ENCODE peak calls at places on chromosomes 3 and 15, in four cellular contexts. M is neural progenitor cell, U is heart left ventricle, X is left ventricle myocardium inferior. P is an unnamed sample.

GRCh38 chr15:99399612-99400011 is 148.3 kb downstream of the LRRC28 start:
- DNase-seq in M (no peak), U (no peak), X (no peak), P (peak)

GRCh38 chr15:68561146-68561545 is 17.6 kb upstream of the CORO2B start:
- DNase-seq in M (no peak), U (no peak), X (no peak), P (no peak)

GRCh38 chr3:104388624-104389023 is 978.1 kb upstream of the ALCAM start:
- DNase-seq in M (no peak), U (no peak), X (no peak), P (no peak)

GRCh38 chr3:128489860-128490649 is 2.9 kb downstream of the GATA2 start:
- DNase-seq in M (peak), U (peak), X (no peak), P (peak)

GRCh38 chr15:52738311-52738710 is 51.8 kb downstream of the ONECUT1 start:
- DNase-seq in M (no peak), U (no peak), X (no peak), P (no peak)

GRCh38 chr15:47820047-47820779 is 102.9 kb downstream of the SEMA6D start:
- DNase-seq in M (peak), U (no peak), X (no peak), P (no peak)

GRCh38 chr3:196339493-196340254 is 1.5 kb upstream of the TM4SF19 start:
- DNase-seq in M (no peak), U (no peak), X (no peak), P (peak)

GRCh38 chr15:76012021-76012551 is at the start of gene NRG4:
- DNase-seq in M (no peak), U (no peak), X (no peak), P (peak)

GRCh38 chr15:34773013-34773412 is 18.2 kb upstream of the GJD2 start:
- DNase-seq in M (no peak), U (no peak), X (no peak), P (no peak)

GRCh38 chr15:44726568-44727461 is 9.5 kb upstream of the TRIM69 start:
- DNase-seq in M (no peak), U (peak), X (no peak), P (peak)

GRCh38 chr15:77421370-77421700 is 647 bp downstream of the HMG20A start:
- DNase-seq in M (peak), U (no peak), X (no peak), P (peak)

GRCh38 chr3:73255609-73256029 is 194.2 kb downstream of the EBLN2 start:
- DNase-seq in M (no peak), U (no peak), X (no peak), P (peak)

GRCh38 chr15:101149864-101150722 is 101.8 kb downstream of the CHSY1 start:
- DNase-seq in M (no peak), U (no peak), X (no peak), P (no peak)

GRCh38 chr15:52191207-52191606 is at the start of gene GNB5:
- DNase-seq in M (peak), U (no peak), X (no peak), P (no peak)

GRCh38 chr3:129313415-129313982 is 34.8 kb downstream of the HMCES start:
- DNase-seq in M (no peak), U (no peak), X (no peak), P (no peak)

GRCh38 chr3:110243081-110243480 is 828.5 kb upstream of the NECTIN3 start:
- DNase-seq in M (no peak), U (no peak), X (no peak), P (no peak)

GRCh38 chr15:78007965-78008886 is 69.3 kb downstream of the TBC1D2B start:
- DNase-seq in M (no peak), U (peak), X (peak), P (peak)

GRCh38 chr3:162742159-162742717 is 1245.6 kb downstream of the OTOL1 start:
- DNase-seq in M (no peak), U (no peak), X (no peak), P (no peak)

GRCh38 chr3:184133840-184134745 is 1.1 kb upstream of the EIF2B5 start:
- DNase-seq in M (peak), U (peak), X (peak), P (peak)

GRCh38 chr3:134708671-134709070 is 57.8 kb upstream of the KY start:
- DNase-seq in M (no peak), U (no peak), X (no peak), P (peak)

GRCh38 chr15:80694624-80695098 is 449 bp upstream of the ABHD17C start:
- DNase-seq in M (peak), U (peak), X (peak), P (peak)

GRCh38 chr3:149534671-149535394 is 60.3 kb downstream of the TM4SF4 start:
- DNase-seq in M (no peak), U (no peak), X (no peak), P (no peak)

GRCh38 chr3:15430624-15431023 is 3.2 kb downstream of the EAF1 start:
- DNase-seq in M (no peak), U (no peak), X (no peak), P (no peak)

GRCh38 chr3:136276049-136276755 is 26.1 kb downstream of the PCCB start:
- DNase-seq in M (no peak), U (no peak), X (no peak), P (no peak)

GRCh38 chr15:69390575-69390974 is 23.6 kb upstream of the KIF23 start:
- DNase-seq in M (no peak), U (no peak), X (no peak), P (peak)